ENCODE peak calls at places on chromosomes 4 and X, in ten cellular contexts. Q, E, D, B, K, C, W, V, H and S are unnamed samples. For H3K4me1, the result is how much of the 10 kb centered on the place peaks cover.

GRCh38 chrX:95945528-95945927 is 739.1 kb upstream of the DIAPH2 start:
- DNase-seq in V (no peak), H (no peak), K (no peak), D (no peak), E (no peak), C (no peak), Q (no peak), B (no peak), W (no peak), S (no peak)

GRCh38 chr4:169201144-169202124 is 69.3 kb downstream of the SH3RF1 start:
- DNase-seq in C (no peak), Q (no peak), D (no peak), W (no peak), E (no peak), B (no peak), K (no peak), H (no peak), V (no peak), S (peak)

GRCh38 chrX:63918611-63919010 is 133.6 kb upstream of the ARHGEF9 start:
- DNase-seq in H (no peak), K (no peak), W (peak), V (no peak), B (no peak), C (no peak), D (no peak), E (no peak), Q (no peak), S (no peak)

GRCh38 chr4:84089652-84090437 is 409.2 kb downstream of the NKX6-1 start:
- DNase-seq in W (no peak), B (no peak), C (no peak), E (no peak), D (no peak), Q (no peak), K (no peak), H (no peak), V (no peak), S (no peak)

GRCh38 chr4:47862297-47862696 is 24.4 kb upstream of the CORIN start:
- DNase-seq in B (no peak), K (no peak), H (no peak), D (no peak), Q (no peak), E (no peak), V (no peak), C (no peak), W (no peak), S (no peak)

GRCh38 chrX:138847930-138848329 is 136.4 kb upstream of the FGF13 start:
- DNase-seq in D (no peak), B (no peak), H (no peak), Q (no peak), W (peak), C (no peak), E (no peak), V (no peak), K (no peak), S (no peak)

GRCh38 chr4:186260504-186261448 is 5.2 kb upstream of the F11 start:
- DNase-seq in E (no peak), B (no peak), K (no peak), V (peak), W (no peak), Q (no peak), H (peak), D (peak), C (no peak), S (peak)

GRCh38 chr4:160403066-160403465 is 1300.2 kb downstream of the RAPGEF2 start:
- DNase-seq in Q (no peak), D (no peak), E (no peak), K (no peak), B (no peak), V (no peak), C (no peak), W (no peak), H (no peak), S (no peak)

GRCh38 chr4:147942729-147943128 is 210.8 kb downstream of the ARHGAP10 start:
- DNase-seq in Q (no peak), B (no peak), K (no peak), E (no peak), V (no peak), H (no peak), D (no peak), W (no peak), C (no peak), S (no peak)

GRCh38 chrX:2397648-2398340 is 103.0 kb downstream of the DHRSX start:
- DNase-seq in K (no peak), C (no peak), D (no peak), E (no peak), W (no peak), H (no peak), B (no peak), V (no peak), Q (no peak), S (no peak)

GRCh38 chrX:128807367-128807766 is 715.9 kb downstream of the SMARCA1 start:
- DNase-seq in Q (no peak), K (no peak), D (peak), W (peak), H (no peak), V (no peak), B (peak), C (no peak), E (no peak), S (peak)

GRCh38 chr4:177427097-177427665 is 15.1 kb downstream of the AGA start:
- DNase-seq in W (no peak), K (no peak), H (no peak), C (no peak), Q (no peak), V (no peak), D (no peak), E (no peak), B (no peak), S (no peak)

GRCh38 chr4:175330652-175331051 is 412.5 kb downstream of the ADAM29 start:
- DNase-seq in B (no peak), E (no peak), Q (no peak), K (no peak), H (no peak), C (no peak), D (no peak), W (peak), V (no peak), S (no peak)

GRCh38 chrX:1239681-1240142 is 27.3 kb upstream of the CRLF2 start:
- DNase-seq in Q (peak), E (peak), C (peak), K (no peak), B (peak), H (peak), D (peak), W (no peak), V (peak), S (peak)

GRCh38 chr4:96776922-96777510 is 937.1 kb downstream of the PDHA2 start:
- DNase-seq in E (no peak), W (no peak), C (no peak), D (no peak), H (no peak), Q (no peak), K (no peak), V (no peak), B (no peak), S (no peak)

GRCh38 chr4:2805712-2806391 is 13.0 kb downstream of the SH3BP2 start:
- DNase-seq in W (no peak), E (no peak), C (no peak), V (no peak), D (peak), K (no peak), Q (peak), H (peak), B (peak), S (peak)

GRCh38 chr4:184448828-184449227 is 25.5 kb downstream of the IRF2 start:
- DNase-seq in B (no peak), V (peak), D (peak), Q (peak), W (no peak), H (peak), K (peak), C (peak), E (no peak), S (peak)

GRCh38 chr4:2833671-2834000 is 10.0 kb upstream of the ADD1 start:
- DNase-seq in D (no peak), H (no peak), Q (peak), B (peak), K (peak), V (no peak), W (no peak), E (no peak), C (no peak), S (no peak)

GRCh38 chr4:113012776-113013175 is 36.7 kb upstream of the ANK2 start:
- DNase-seq in C (no peak), B (no peak), V (no peak), H (no peak), Q (no peak), D (no peak), E (no peak), K (no peak), W (no peak), S (no peak)

GRCh38 chr4:6925357-6925836 is 15.8 kb downstream of the TBC1D14 start:
- DNase-seq in V (peak), D (peak), C (no peak), E (no peak), K (no peak), H (no peak), W (no peak), Q (no peak), B (no peak), S (peak)

GRCh38 chrX:66074920-66075879 is 35.3 kb upstream of the VSIG4 start:
- DNase-seq in Q (peak), B (no peak), E (peak), C (no peak), D (peak), W (no peak), K (no peak), V (peak), H (peak), S (peak)

GRCh38 chrX:65451663-65452062 is 82.9 kb downstream of the LAS1L start:
- DNase-seq in W (peak), Q (peak), B (no peak), E (no peak), D (no peak), C (no peak), K (no peak), V (no peak), H (no peak), S (peak)

GRCh38 chr4:183200453-183200852 is 101.4 kb downstream of the WWC2 start:
- DNase-seq in W (peak), E (no peak), K (peak), B (peak), Q (peak), V (peak), H (peak), C (peak), D (peak), S (peak)

GRCh38 chr4:82797048-82797590 is 1.5 kb downstream of the SCD5 start:
- DNase-seq in B (no peak), W (no peak), V (peak), K (no peak), E (no peak), D (no peak), C (no peak), H (no peak), Q (no peak), S (no peak)

GRCh38 chrX:74343970-74344622 is 40.1 kb downstream of the ZCCHC13 start:
- DNase-seq in E (no peak), K (no peak), D (peak), B (peak), H (no peak), C (no peak), V (peak), Q (peak), W (peak), S (peak)

GRCh38 chr4:26110493-26110892 is 196.5 kb downstream of the SMIM20 start:
- DNase-seq in K (no peak), W (no peak), D (no peak), B (no peak), H (no peak), Q (no peak), V (no peak), C (no peak), E (no peak), S (no peak)

GRCh38 chr4:83599183-83599582 is 63.3 kb downstream of the GPAT3 start:
- DNase-seq in Q (no peak), H (no peak), C (no peak), K (no peak), W (peak), D (no peak), B (no peak), E (no peak), V (no peak), S (no peak)

GRCh38 chr4:153497091-153497531 is 31.0 kb downstream of the TMEM131L start:
- DNase-seq in B (no peak), E (no peak), D (no peak), H (no peak), K (no peak), C (no peak), W (peak), V (no peak), Q (no peak), S (no peak)

GRCh38 chrX:44708470-44708869 is 135.4 kb upstream of the DUSP21 start:
- DNase-seq in E (no peak), K (no peak), B (no peak), V (no peak), Q (no peak), H (no peak), C (no peak), W (no peak), D (no peak), S (no peak)

GRCh38 chr4:167578906-167579305 is 344.6 kb upstream of the SPOCK3 start:
- DNase-seq in C (no peak), H (no peak), Q (no peak), W (no peak), V (no peak), D (no peak), K (no peak), E (no peak), B (no peak), S (no peak)

GRCh38 chr4:145819246-145820181 is 119.1 kb downstream of the ZNF827 start:
- DNase-seq in C (no peak), H (no peak), Q (peak), E (no peak), B (no peak), V (no peak), K (no peak), W (no peak), D (no peak), S (no peak)

GRCh38 chr4:112073201-112073600 is 72.1 kb upstream of the FAM241A start:
- DNase-seq in E (no peak), Q (no peak), H (no peak), B (no peak), W (no peak), V (no peak), C (no peak), D (no peak), K (no peak), S (no peak)

GRCh38 chrX:52346462-52347165 is 22.2 kb upstream of the XAGE2 start:
- DNase-seq in W (peak), C (no peak), B (no peak), Q (no peak), V (no peak), D (no peak), E (no peak), K (no peak), H (no peak), S (no peak)

GRCh38 chrX:107894038-107894437 is 68.4 kb downstream of the MID2 start:
- DNase-seq in Q (no peak), W (peak), E (no peak), V (no peak), H (no peak), C (no peak), B (no peak), K (no peak), D (peak), S (no peak)

GRCh38 chr4:60605651-60606354 is 594.3 kb upstream of the ADGRL3 start:
- DNase-seq in E (no peak), Q (no peak), H (no peak), W (no peak), B (no peak), C (no peak), K (no peak), D (no peak), V (no peak), S (no peak)

GRCh38 chr4:76610751-76611150 is 175.7 kb downstream of the SHROOM3 start:
- DNase-seq in E (no peak), W (no peak), D (no peak), B (no peak), K (no peak), Q (no peak), C (no peak), V (no peak), H (no peak), S (no peak)

GRCh38 chr4:76614589-76614988 is 179.6 kb downstream of the SHROOM3 start:
- DNase-seq in Q (no peak), E (no peak), V (no peak), C (no peak), W (no peak), B (no peak), D (no peak), K (no peak), H (no peak), S (no peak)

GRCh38 chr4:76607846-76608245 is 172.8 kb downstream of the SHROOM3 start:
- DNase-seq in V (no peak), K (no peak), B (no peak), D (no peak), C (no peak), W (no peak), E (no peak), Q (no peak), H (no peak), S (no peak)

GRCh38 chr4:76611164-76611563 is 176.1 kb downstream of the SHROOM3 start:
- DNase-seq in D (no peak), C (no peak), Q (no peak), E (no peak), W (no peak), B (no peak), V (no peak), H (no peak), K (peak), S (no peak)

DNA sequence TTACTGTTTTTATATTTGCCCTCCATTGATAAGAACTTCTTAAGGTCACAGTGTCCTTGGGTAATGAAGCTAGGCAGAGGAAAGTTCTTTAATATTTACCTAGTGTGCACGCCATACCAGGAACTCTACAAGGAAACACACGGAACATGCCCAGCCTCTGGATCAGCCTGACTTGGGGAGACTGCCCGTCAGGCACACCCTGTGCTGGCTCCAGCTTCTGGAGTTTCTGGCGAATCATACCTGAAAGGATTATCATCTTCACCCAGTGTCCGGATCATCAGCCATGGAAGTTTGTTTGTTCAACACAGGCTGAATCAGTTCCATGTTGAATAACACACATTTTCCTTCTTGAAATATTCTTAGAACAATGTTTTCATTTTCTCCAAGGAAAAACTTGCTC is 176.6 kb downstream of the SHROOM3 start:
- DNase-seq in B (peak), W (peak), Q (peak), V (no peak), H (no peak), E (no peak), K (peak), D (peak), C (no peak), S (no peak)
- H3K4me1 ChIP-seq in B (under half), W (under half), Q (under half), V (under half), H (under half), E (under half), K (under half), D (half or more), C (under half), S (under half)

DNA sequence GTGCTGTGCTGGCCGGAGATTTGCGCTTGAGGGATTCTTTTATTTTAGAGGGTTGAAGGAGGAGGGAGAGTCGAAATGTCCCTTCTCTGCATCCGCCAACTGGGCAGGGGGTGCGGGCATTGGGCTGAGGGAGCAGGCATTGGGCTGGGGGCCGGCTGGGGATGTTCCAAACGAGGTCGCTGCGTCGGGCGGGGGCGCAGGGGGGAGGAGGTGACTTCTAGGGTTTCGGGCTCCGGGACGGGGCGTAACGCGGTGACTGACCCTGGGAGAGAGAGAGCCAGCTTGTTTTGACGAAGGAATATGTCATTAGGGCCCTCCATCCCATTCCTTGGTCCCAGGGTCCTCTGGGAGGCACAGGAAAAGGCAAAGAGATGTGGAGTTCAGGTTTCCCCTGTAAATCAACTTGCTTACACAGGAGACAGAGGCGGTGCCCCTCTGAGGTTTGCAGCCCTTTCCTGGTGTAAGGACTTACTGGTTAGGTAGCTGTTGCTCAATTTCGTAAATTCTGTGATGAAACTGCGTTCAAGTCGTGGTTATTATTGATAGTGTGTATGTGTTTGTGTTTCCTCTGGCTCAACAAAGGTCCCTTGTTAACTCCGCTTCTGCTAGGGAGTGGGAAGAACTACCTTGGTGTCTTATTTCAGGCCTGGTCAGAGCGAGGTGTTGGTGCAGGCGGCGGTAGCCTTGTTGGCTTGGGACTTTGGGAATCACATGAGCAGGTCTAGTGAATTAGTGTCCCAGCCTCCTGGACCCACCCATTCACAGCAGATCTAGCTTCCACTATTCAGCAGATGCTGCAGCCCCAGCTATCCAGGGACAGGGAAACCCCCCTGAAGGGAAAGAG is 716 bp downstream of the FHIP1A start:
- DNase-seq in V (peak), E (no peak), C (peak), W (no peak), B (peak), H (peak), Q (peak), D (peak), K (peak), S (peak)
- TF ChIP-seq POLR2A in V (no peak), E (peak), C (no peak), W (no peak), B (no peak), H (no peak), Q (peak), D (no peak), K (no peak), S (no peak)

GRCh38 chr4:1217366-1217765 is 31.6 kb downstream of the CTBP1 start:
- DNase-seq in Q (no peak), B (no peak), K (no peak), H (no peak), C (no peak), D (no peak), W (no peak), E (no peak), V (no peak), S (no peak)
- H3K4me1 ChIP-seq in Q (under half), B (under half), K (under half), H (under half), C (under half), D (under half), W (under half), E (half or more), V (under half), S (under half)

DNA sequence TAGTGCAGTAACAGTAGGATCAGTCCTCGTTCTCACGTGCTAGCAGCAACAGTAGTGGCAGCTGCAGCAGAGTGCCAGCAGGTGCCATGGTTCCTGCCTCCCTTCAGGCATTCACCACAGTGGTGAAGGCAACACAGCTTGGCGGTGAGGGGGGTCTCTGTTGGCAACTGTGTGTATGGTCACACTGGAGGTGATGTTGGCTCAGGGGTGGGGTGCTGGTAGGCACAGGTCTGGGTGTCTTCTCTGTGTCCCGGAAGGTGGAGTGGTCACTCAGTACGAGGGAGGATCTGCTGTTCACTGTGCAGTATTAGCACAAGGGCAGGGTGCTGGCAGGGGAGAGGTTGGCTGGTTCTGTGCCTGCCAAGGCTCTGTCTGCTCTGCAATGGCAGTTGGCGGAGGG is 671.8 kb downstream of the CCSER1 start:
- DNase-seq in Q (no peak), K (no peak), D (no peak), B (no peak), H (no peak), W (no peak), V (no peak), C (no peak), E (no peak), S (no peak)
- TF ChIP-seq POLR2A in Q (no peak), K (no peak), D (no peak), B (no peak), H (no peak), W (no peak), V (no peak), C (no peak), E (no peak), S (no peak)

GRCh38 chr4:140724780-140725179 is 31.4 kb downstream of the TBC1D9 start:
- DNase-seq in W (no peak), H (no peak), E (no peak), K (no peak), D (no peak), Q (no peak), C (no peak), V (no peak), B (no peak), S (no peak)
- H3K4me1 ChIP-seq in W (under half), H (under half), E (under half), K (under half), D (half or more), Q (under half), C (under half), V (under half), B (under half), S (under half)

GRCh38 chrX:20215565-20215964 is 51.1 kb downstream of the RPS6KA3 start:
- DNase-seq in B (no peak), Q (no peak), H (no peak), W (no peak), C (no peak), E (no peak), K (no peak), D (no peak), V (no peak), S (no peak)
- TF ChIP-seq POLR2A in B (no peak), Q (no peak), H (no peak), W (no peak), C (no peak), E (no peak), K (no peak), D (no peak), V (no peak), S (no peak)